ENCODE peak calls at places on chromosomes 11 and 22, in five cellular contexts. One of them, this sample, is unnamed.
A peak's percentile ranks its signal among the peaks of the same experiment; 100 is the strongest.

GRCh38 chr11:128523616-128524015 is 63.7 kb downstream of the ETS1 start:
- DNase-seq in left ventricle myocardium inferior: no peak
- DNase-seq in CD4-positive, CD25-positive, alpha-beta regulatory T cell: no peak
- DNase-seq in neuronal stem cell: no peak
- DNase-seq in colonic mucosa: no peak
- DNase-seq in this sample: no peak

GRCh38 chr22:37161442-37161841 is 11.7 kb upstream of the IL2RB start:
- DNase-seq in left ventricle myocardium inferior: no peak
- DNase-seq in CD4-positive, CD25-positive, alpha-beta regulatory T cell: no peak
- DNase-seq in neuronal stem cell: no peak
- DNase-seq in colonic mucosa: no peak
- DNase-seq in this sample: no peak

GRCh38 chr11:57473208-57473930 is 13.0 kb downstream of the RTN4RL2 start:
- DNase-seq in left ventricle myocardium inferior: no peak
- DNase-seq in CD4-positive, CD25-positive, alpha-beta regulatory T cell: no peak
- DNase-seq in neuronal stem cell: no peak
- DNase-seq in colonic mucosa: no peak
- DNase-seq in this sample: no peak

GRCh38 chr11:113974741-113975470 is at the start of gene HTR3A:
- DNase-seq in left ventricle myocardium inferior: peak; percentile 65
- DNase-seq in CD4-positive, CD25-positive, alpha-beta regulatory T cell: no peak
- DNase-seq in neuronal stem cell: peak; percentile 49
- DNase-seq in colonic mucosa: peak; percentile 61
- DNase-seq in this sample: peak; percentile 15

GRCh38 chr11:47060807-47061206 is 115.9 kb downstream of the ARFGAP2 start:
- DNase-seq in left ventricle myocardium inferior: no peak
- DNase-seq in CD4-positive, CD25-positive, alpha-beta regulatory T cell: no peak
- DNase-seq in neuronal stem cell: no peak
- DNase-seq in colonic mucosa: no peak
- DNase-seq in this sample: no peak

GRCh38 chr11:35178862-35179261 is 39.9 kb downstream of the CD44 start:
- DNase-seq in left ventricle myocardium inferior: no peak
- DNase-seq in CD4-positive, CD25-positive, alpha-beta regulatory T cell: no peak
- DNase-seq in neuronal stem cell: no peak
- DNase-seq in colonic mucosa: no peak
- DNase-seq in this sample: no peak

GRCh38 chr11:10730151-10730550 is 20.9 kb upstream of the CTR9 start:
- DNase-seq in left ventricle myocardium inferior: no peak
- DNase-seq in CD4-positive, CD25-positive, alpha-beta regulatory T cell: no peak
- DNase-seq in neuronal stem cell: no peak
- DNase-seq in colonic mucosa: no peak
- DNase-seq in this sample: no peak

GRCh38 chr11:74626130-74626529 is 33.7 kb downstream of the POLD3 start:
- DNase-seq in left ventricle myocardium inferior: no peak
- DNase-seq in CD4-positive, CD25-positive, alpha-beta regulatory T cell: no peak
- DNase-seq in neuronal stem cell: no peak
- DNase-seq in colonic mucosa: no peak
- DNase-seq in this sample: no peak

GRCh38 chr11:74485868-74486267 is 7.7 kb downstream of the LIPT2 start:
- DNase-seq in left ventricle myocardium inferior: no peak
- DNase-seq in CD4-positive, CD25-positive, alpha-beta regulatory T cell: no peak
- DNase-seq in neuronal stem cell: no peak
- DNase-seq in colonic mucosa: no peak
- DNase-seq in this sample: no peak

GRCh38 chr11:1747753-1748466 is 2.5 kb downstream of the IFITM10 start:
- DNase-seq in left ventricle myocardium inferior: peak; percentile 33
- DNase-seq in CD4-positive, CD25-positive, alpha-beta regulatory T cell: no peak
- DNase-seq in neuronal stem cell: no peak
- DNase-seq in colonic mucosa: no peak
- DNase-seq in this sample: no peak

GRCh38 chr11:95262994-95263764 is 32.2 kb upstream of the SESN3 start:
- DNase-seq in left ventricle myocardium inferior: no peak
- DNase-seq in CD4-positive, CD25-positive, alpha-beta regulatory T cell: no peak
- DNase-seq in neuronal stem cell: no peak
- DNase-seq in colonic mucosa: no peak
- DNase-seq in this sample: no peak
- H3K27me3 ChIP-seq in left ventricle myocardium inferior: no peaks in the 10 kb centered on the region
- H3K27me3 ChIP-seq in CD4-positive, CD25-positive, alpha-beta regulatory T cell: no peaks in the 10 kb centered on the region
- H3K27me3 ChIP-seq in neuronal stem cell: no peaks in the 10 kb centered on the region
- H3K27me3 ChIP-seq in colonic mucosa: no peaks in the 10 kb centered on the region
- H3K27me3 ChIP-seq in this sample: no peaks in the 10 kb centered on the region

DNA sequence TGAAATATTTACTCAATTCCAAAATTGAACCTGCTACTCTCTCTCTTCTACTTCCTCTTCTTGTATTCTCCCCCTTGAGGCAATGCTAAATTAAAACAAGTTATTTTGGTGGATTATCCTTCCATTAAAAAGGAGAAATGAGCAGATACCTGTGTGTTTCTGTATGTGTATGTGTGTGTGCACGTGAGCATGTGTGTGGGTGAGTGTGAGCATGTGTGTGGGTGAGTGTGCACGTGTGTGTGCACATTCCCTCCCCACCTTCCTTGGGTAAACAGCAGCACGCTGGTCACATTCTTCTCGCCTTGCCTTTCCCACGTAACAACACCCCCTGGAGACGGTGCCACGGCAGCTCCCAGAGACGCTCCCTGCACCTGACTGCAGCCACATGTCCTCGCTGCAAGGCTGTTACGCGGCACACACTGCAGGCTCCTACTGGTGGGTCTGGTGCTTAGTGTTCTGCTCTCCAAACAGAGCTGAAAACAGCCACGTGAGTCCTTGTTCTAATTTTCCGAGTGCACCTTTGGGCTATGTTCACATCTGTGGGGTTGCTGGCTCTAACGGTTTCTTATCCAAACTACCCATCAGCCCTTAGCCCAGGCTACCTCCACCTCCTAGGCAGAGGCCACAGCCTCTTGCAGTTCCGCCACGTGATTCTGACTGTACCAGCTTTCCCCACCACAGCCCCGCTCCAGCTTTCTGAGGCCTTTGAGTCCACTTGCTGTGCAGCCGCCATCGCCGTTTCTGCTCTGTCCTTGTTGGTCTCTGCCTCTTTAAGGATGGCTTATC is 123.3 kb downstream of the CTTN start:
- DNase-seq in left ventricle myocardium inferior: no peak
- DNase-seq in CD4-positive, CD25-positive, alpha-beta regulatory T cell: no peak
- DNase-seq in neuronal stem cell: no peak
- DNase-seq in colonic mucosa: no peak
- DNase-seq in this sample: no peak
- H3K27ac ChIP-seq in left ventricle myocardium inferior: no peak overlapping the region
- H3K27ac ChIP-seq in CD4-positive, CD25-positive, alpha-beta regulatory T cell: no peak overlapping the region
- H3K27ac ChIP-seq in neuronal stem cell: no peak overlapping the region
- H3K27ac ChIP-seq in colonic mucosa: no peak overlapping the region
- H3K27ac ChIP-seq in this sample: no peak overlapping the region

DNA sequence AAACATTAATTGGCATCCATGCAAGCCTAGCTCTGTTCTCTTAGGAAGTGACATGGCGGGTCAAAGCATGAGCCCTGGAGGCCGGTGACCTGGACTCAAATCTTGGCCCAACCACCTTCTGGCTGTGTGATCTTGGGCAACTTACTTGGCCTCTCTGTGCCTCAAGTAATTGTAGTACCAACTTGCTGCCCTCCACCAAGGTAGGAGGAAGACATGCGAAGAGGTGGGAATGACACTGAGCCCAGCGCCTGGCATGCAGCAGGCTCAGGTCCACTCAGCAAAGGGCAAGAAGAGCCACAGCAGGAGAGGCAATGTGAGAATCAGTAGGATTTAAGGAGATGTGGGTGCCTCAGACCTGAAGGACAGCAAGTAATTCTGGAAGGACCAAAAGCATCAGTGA is 59.6 kb upstream of the SLC22A12 start:
- DNase-seq in left ventricle myocardium inferior: no peak
- DNase-seq in CD4-positive, CD25-positive, alpha-beta regulatory T cell: no peak
- DNase-seq in neuronal stem cell: no peak
- DNase-seq in colonic mucosa: no peak
- DNase-seq in this sample: no peak
- H3K27me3 ChIP-seq in left ventricle myocardium inferior: peaks cover 91% of the 10 kb centered on the region
- H3K27me3 ChIP-seq in CD4-positive, CD25-positive, alpha-beta regulatory T cell: no peaks in the 10 kb centered on the region
- H3K27me3 ChIP-seq in neuronal stem cell: peaks cover 47% of the 10 kb centered on the region
- H3K27me3 ChIP-seq in colonic mucosa: no peaks in the 10 kb centered on the region
- H3K27me3 ChIP-seq in this sample: no peaks in the 10 kb centered on the region

GRCh38 chr11:12848413-12848812 is 160.7 kb upstream of the RASSF10 start:
- DNase-seq in left ventricle myocardium inferior: no peak
- DNase-seq in CD4-positive, CD25-positive, alpha-beta regulatory T cell: no peak
- DNase-seq in neuronal stem cell: no peak
- DNase-seq in colonic mucosa: no peak
- DNase-seq in this sample: no peak
- H3K27ac ChIP-seq in left ventricle myocardium inferior: no peak overlapping the region
- H3K27ac ChIP-seq in CD4-positive, CD25-positive, alpha-beta regulatory T cell: no peak overlapping the region
- H3K27ac ChIP-seq in neuronal stem cell: no peak overlapping the region
- H3K27ac ChIP-seq in colonic mucosa: no peak overlapping the region
- H3K27ac ChIP-seq in this sample: no peak overlapping the region

DNA sequence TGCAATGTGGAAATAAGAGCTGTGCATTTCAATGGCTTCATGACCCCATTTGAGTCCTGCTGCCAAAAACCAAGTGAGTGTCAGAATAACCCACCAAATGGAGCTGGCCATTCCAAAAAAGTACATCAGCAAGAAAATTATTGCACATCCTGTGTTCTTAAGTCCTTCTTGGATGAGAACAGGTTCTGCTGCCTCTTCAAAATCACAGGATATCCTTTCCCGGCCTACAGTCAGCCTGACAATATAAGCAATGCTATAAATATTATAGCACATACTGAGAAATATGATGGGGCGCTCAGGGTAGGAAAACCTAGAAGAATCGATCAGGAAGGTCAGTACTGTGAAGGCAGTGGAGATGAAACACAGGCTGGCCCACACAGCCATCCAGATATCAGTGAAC is 3.5 kb downstream of the FZD4 start:
- DNase-seq in left ventricle myocardium inferior: no peak
- DNase-seq in CD4-positive, CD25-positive, alpha-beta regulatory T cell: no peak
- DNase-seq in neuronal stem cell: no peak
- DNase-seq in colonic mucosa: no peak
- DNase-seq in this sample: no peak
- H3K27me3 ChIP-seq in left ventricle myocardium inferior: no peaks in the 10 kb centered on the region
- H3K27me3 ChIP-seq in CD4-positive, CD25-positive, alpha-beta regulatory T cell: peaks cover 22% of the 10 kb centered on the region
- H3K27me3 ChIP-seq in neuronal stem cell: peaks cover 4% of the 10 kb centered on the region
- H3K27me3 ChIP-seq in colonic mucosa: no peaks in the 10 kb centered on the region
- H3K27me3 ChIP-seq in this sample: no peaks in the 10 kb centered on the region

DNA sequence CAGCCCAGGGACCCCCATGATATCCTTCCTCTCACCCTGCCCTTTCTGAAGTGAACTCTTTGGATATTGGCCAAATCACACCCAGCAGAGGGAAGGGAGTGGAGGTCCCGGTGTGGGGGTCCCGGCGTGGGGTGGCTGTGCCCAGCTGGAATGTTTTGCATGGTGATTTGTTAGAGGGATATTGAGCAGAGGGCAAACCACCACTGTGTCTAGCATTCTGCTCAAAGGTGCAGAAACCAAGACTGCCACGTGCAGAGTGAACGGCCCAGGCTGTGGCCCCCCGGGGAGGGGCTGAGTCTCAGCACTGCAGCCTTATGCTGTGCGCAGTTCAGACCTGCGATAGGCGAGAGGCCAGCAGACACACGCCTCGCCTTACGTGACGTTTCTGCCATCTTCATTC is 7.9 kb upstream of the BID start:
- DNase-seq in left ventricle myocardium inferior: no peak
- DNase-seq in CD4-positive, CD25-positive, alpha-beta regulatory T cell: no peak
- DNase-seq in neuronal stem cell: no peak
- DNase-seq in colonic mucosa: no peak
- DNase-seq in this sample: no peak
- H3K27ac ChIP-seq in left ventricle myocardium inferior: no peak overlapping the region
- H3K27ac ChIP-seq in CD4-positive, CD25-positive, alpha-beta regulatory T cell: no peak overlapping the region
- H3K27ac ChIP-seq in neuronal stem cell: no peak overlapping the region
- H3K27ac ChIP-seq in colonic mucosa: no peak overlapping the region
- H3K27ac ChIP-seq in this sample: no peak overlapping the region

GRCh38 chr11:119808431-119809185 is 79.6 kb upstream of the NECTIN1 start:
- DNase-seq in left ventricle myocardium inferior: no peak
- DNase-seq in CD4-positive, CD25-positive, alpha-beta regulatory T cell: no peak
- DNase-seq in neuronal stem cell: no peak
- DNase-seq in colonic mucosa: no peak
- DNase-seq in this sample: no peak

GRCh38 chr11:119806064-119806915 is 77.3 kb upstream of the NECTIN1 start:
- DNase-seq in left ventricle myocardium inferior: peak; percentile 69
- DNase-seq in CD4-positive, CD25-positive, alpha-beta regulatory T cell: no peak
- DNase-seq in neuronal stem cell: no peak
- DNase-seq in colonic mucosa: no peak
- DNase-seq in this sample: no peak

GRCh38 chr11:119807841-119808240 is 78.8 kb upstream of the NECTIN1 start:
- DNase-seq in left ventricle myocardium inferior: no peak
- DNase-seq in CD4-positive, CD25-positive, alpha-beta regulatory T cell: no peak
- DNase-seq in neuronal stem cell: no peak
- DNase-seq in colonic mucosa: no peak
- DNase-seq in this sample: no peak

GRCh38 chr11:119805663-119806062 is 76.7 kb upstream of the NECTIN1 start:
- DNase-seq in left ventricle myocardium inferior: no peak
- DNase-seq in CD4-positive, CD25-positive, alpha-beta regulatory T cell: no peak
- DNase-seq in neuronal stem cell: no peak
- DNase-seq in colonic mucosa: no peak
- DNase-seq in this sample: no peak

DNA sequence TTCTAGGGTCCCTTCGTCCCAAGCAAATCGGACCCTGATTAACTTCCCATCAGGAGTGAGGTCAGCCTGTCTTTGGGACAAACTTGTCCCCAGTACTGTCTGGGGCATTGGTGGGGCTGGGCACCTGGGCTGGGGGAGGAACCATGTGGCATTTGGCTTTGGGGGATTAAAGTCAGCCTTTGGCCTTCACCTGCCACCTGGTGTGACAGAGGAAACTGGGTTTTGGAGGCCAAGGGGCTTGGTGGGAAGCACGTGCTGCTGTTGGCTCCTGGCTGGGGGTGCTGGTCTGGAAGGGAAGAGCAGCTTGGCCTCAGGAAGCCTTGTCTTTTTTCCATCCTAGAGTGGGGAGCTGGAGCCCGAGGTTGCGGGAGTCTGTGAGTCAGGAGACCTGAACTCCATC is 78.4 kb upstream of the NECTIN1 start:
- DNase-seq in left ventricle myocardium inferior: no peak
- DNase-seq in CD4-positive, CD25-positive, alpha-beta regulatory T cell: no peak
- DNase-seq in neuronal stem cell: no peak
- DNase-seq in colonic mucosa: no peak
- DNase-seq in this sample: no peak
- H3K27me3 ChIP-seq in left ventricle myocardium inferior: no peaks in the 10 kb centered on the region
- H3K27me3 ChIP-seq in CD4-positive, CD25-positive, alpha-beta regulatory T cell: no peaks in the 10 kb centered on the region
- H3K27me3 ChIP-seq in neuronal stem cell: peaks cover 24% of the 10 kb centered on the region
- H3K27me3 ChIP-seq in colonic mucosa: no peaks in the 10 kb centered on the region
- H3K27me3 ChIP-seq in this sample: no peaks in the 10 kb centered on the region

DNA sequence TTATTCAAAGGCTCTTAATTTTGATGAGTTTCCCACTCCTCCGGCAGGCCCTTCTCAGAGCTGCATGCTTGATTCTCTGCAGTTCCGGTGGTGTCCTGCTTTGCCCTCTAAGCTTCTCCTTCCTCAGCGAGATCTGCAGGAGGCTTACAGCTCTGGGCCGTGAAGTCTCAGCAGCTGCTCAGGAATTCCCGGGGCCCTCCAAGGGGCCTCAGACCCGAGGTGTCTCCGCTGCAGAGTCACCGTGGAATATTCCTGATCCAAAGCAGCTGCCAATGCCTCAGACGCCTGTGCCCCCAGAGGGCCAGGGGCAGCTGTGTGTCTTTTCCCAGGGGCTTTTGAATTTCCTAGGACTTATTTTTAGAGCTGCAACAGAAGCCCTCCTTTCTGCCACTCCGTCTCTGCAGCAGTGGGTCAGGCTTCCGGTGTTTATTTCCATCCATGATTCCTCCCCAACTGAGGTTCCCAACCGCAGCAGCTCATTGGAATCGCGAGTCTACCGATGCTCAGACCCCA is 37.2 kb downstream of the RPS6KA4 start:
- DNase-seq in left ventricle myocardium inferior: no peak
- DNase-seq in CD4-positive, CD25-positive, alpha-beta regulatory T cell: no peak
- DNase-seq in neuronal stem cell: no peak
- DNase-seq in colonic mucosa: no peak
- DNase-seq in this sample: no peak
- H3K27ac ChIP-seq in left ventricle myocardium inferior: peak overlapping the region; percentile 29
- H3K27ac ChIP-seq in CD4-positive, CD25-positive, alpha-beta regulatory T cell: no peak overlapping the region
- H3K27ac ChIP-seq in neuronal stem cell: peak overlapping the region; percentile 16
- H3K27ac ChIP-seq in colonic mucosa: no peak overlapping the region
- H3K27ac ChIP-seq in this sample: no peak overlapping the region